ENCODE peak calls at places on chromosomes 13 and 19, in four cellular contexts. Y is aorta, M is adipocyte, I is suprapubic skin. C is an unnamed sample. For H3K27me3, H3K9me3 and H3K36me3, the result is how much of the 10 kb centered on the place peaks cover.

GRCh38 chr13:49620170-49620621 is 8.1 kb upstream of the ARL11 start:
- DNase-seq in I (no peak), Y (no peak), M (no peak), C (peak)

GRCh38 chr13:109816112-109816978 is 30.0 kb upstream of the IRS2 start:
- DNase-seq in M (no peak), Y (no peak), I (no peak), C (peak)

GRCh38 chr13:33179463-33179862 is 106.1 kb downstream of the STARD13 start:
- DNase-seq in Y (no peak), M (no peak), I (no peak), C (no peak)

GRCh38 chr19:588093-588742 is 1.5 kb upstream of the HCN2 start:
- DNase-seq in Y (no peak), M (peak), I (no peak), C (peak)

GRCh38 chr19:934197-934840 is 8.5 kb downstream of the ARID3A start:
- DNase-seq in M (no peak), Y (no peak), I (no peak), C (no peak)

GRCh38 chr13:108352599-108352998 is 83.1 kb downstream of the TNFSF13B start:
- DNase-seq in I (no peak), M (peak), Y (no peak), C (no peak)

GRCh38 chr13:28355822-28356371 is 139.0 kb downstream of the FLT1 start:
- DNase-seq in M (peak), I (no peak), Y (no peak), C (no peak)

GRCh38 chr13:91406619-91407018 is 8.2 kb downstream of the GPC5 start:
- DNase-seq in I (no peak), M (peak), Y (no peak), C (peak)

GRCh38 chr13:21675095-21676007 is 4.5 kb downstream of the FGF9 start:
- DNase-seq in M (no peak), I (no peak), Y (no peak), C (peak)
- H3K27me3 ChIP-seq in M (half or more), I (half or more), Y (under half), C (under half)

GRCh38 chr19:36668646-36669045 is 2.0 kb upstream of the ZNF461 start:
- DNase-seq in M (no peak), Y (no peak), I (no peak), C (no peak)
- H3K9me3 ChIP-seq in M (under half), Y (under half), I (under half), C (under half)

GRCh38 chr19:7627166-7627565 is 2.2 kb downstream of the XAB2 start:
- DNase-seq in M (no peak), Y (no peak), I (no peak), C (no peak)

GRCh38 chr19:7625763-7626372 is 3.5 kb downstream of the XAB2 start:
- DNase-seq in I (no peak), Y (no peak), M (no peak), C (no peak)

GRCh38 chr19:7623725-7624603 is 5.4 kb downstream of the XAB2 start:
- DNase-seq in M (no peak), Y (no peak), I (no peak), C (no peak)

GRCh38 chr19:7622933-7623685 is 6.2 kb downstream of the XAB2 start:
- DNase-seq in I (no peak), Y (no peak), M (no peak), C (no peak)

DNA sequence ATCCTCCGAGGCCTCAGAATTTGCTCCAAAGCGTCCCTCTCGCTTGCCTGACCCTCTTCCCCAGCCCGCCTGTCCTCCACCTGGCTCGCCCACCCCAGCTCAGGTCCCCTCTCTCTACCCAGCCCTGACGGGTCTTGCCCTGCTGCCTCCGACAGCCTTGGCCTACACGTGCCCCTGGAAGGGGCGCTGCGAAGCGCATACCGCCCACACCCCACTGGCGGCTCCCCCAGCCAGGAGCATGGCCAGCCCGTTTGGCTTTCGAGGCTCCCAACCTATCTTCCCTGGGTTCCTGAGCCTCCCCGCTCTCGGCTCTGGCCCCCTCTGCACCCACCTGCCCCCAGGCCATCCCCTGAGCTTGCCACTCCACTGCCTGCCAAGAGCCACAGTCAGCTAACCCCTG is 4.5 kb downstream of the XAB2 start:
- DNase-seq in Y (no peak), M (no peak), I (no peak), C (no peak)
- H3K36me3 ChIP-seq in Y (under half), M (under half), I (half or more), C (half or more)

DNA sequence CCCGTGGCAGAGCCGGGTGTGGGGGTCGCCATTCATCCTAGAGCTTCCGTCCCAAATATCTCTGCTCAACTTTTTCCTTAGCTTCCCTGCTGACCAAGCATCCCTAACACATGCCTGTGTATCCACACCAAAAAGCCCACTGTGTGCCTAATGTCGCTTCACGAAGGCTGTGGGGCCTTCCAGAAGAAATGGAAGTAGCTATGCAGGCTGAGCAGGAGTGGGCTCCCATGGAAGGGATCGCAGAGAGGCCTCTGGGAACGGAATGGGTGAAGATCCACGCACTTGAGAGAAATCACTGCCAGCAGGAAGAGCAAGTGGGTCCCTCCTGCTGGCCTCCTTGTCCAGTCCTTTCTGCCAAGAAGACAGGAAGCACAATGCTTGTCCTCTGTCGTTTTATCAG is 136.0 kb downstream of the SOX1 start:
- DNase-seq in I (no peak), M (no peak), Y (peak), C (no peak)
- H3K27me3 ChIP-seq in I (half or more), M (under half), Y (under half), C (under half)

GRCh38 chr13:41802033-41802683 is 158.8 kb downstream of the VWA8 start:
- DNase-seq in M (no peak), Y (no peak), I (no peak), C (peak)
- H3K9me3 ChIP-seq in M (under half), Y (under half), I (under half), C (under half)

GRCh38 chr13:112859128-112859816 is 109.7 kb upstream of the MCF2L start:
- DNase-seq in Y (peak), M (no peak), I (peak), C (no peak)

GRCh38 chr13:112855859-112856258 is 113.2 kb upstream of the MCF2L start:
- DNase-seq in M (no peak), I (peak), Y (peak), C (no peak)

GRCh38 chr13:112859817-112860190 is 109.2 kb upstream of the MCF2L start:
- DNase-seq in M (peak), I (no peak), Y (no peak), C (no peak)

GRCh38 chr13:112854321-112854720 is 114.7 kb upstream of the MCF2L start:
- DNase-seq in M (no peak), I (peak), Y (no peak), C (no peak)

GRCh38 chr13:112857914-112858490 is 111.0 kb upstream of the MCF2L start:
- DNase-seq in I (peak), M (no peak), Y (peak), C (no peak)
- H3K36me3 ChIP-seq in I (half or more), M (under half), Y (under half), C (under half)

DNA sequence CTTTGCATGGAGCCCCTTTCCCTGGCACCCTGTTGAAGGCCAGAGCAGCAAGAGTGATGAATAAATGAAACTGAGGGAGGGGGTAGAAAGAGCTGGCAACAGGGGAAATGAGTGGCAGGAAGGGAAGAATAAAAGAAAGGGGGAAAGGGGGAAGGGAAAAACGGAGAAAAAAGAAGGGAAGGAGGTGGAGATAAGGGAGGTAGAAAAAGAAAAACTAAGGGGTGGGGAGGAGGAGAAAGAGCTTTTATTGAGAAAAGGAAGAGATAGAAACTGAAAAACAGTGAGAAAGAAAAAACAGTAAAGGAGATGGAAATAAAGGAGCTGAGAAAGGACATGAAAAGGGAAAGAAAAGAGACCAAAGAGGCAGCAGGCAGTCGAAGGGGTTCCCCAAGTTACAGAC is 42.1 kb downstream of the DEDD2 start:
- DNase-seq in Y (no peak), M (no peak), I (no peak), C (no peak)
- H3K27me3 ChIP-seq in Y (under half), M (half or more), I (half or more), C (under half)

DNA sequence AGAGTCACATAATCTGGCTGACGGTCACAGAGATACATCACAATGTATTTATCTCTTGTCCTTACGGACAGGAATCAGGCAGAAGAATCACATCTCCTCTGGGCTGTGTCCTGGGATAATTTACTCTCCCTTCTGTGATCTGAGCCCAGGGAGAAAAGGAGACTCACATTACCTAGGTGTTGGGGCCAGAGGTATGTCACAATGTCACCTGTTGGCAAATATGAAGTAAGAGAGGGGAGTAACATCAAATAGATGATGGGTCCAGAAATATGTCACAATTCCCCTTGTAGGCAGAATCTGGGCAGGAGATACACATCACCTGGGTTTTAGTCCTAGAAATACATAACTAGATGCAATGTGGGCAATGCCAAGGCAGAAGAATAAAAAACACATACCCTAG is 67.2 kb downstream of the ZNF726 start:
- DNase-seq in Y (no peak), M (no peak), I (no peak), C (no peak)
- H3K9me3 ChIP-seq in Y (under half), M (under half), I (under half), C (under half)

GRCh38 chr19:32364040-32364439 is 18.6 kb downstream of the ZNF507 start:
- DNase-seq in M (no peak), Y (no peak), I (no peak), C (no peak)

GRCh38 chr19:32363175-32363574 is 17.8 kb downstream of the ZNF507 start:
- DNase-seq in Y (no peak), M (peak), I (no peak), C (no peak)

GRCh38 chr19:32361574-32362317 is 16.3 kb downstream of the ZNF507 start:
- DNase-seq in I (no peak), M (no peak), Y (no peak), C (no peak)

GRCh38 chr19:32362318-32362691 is 16.9 kb downstream of the ZNF507 start:
- DNase-seq in M (no peak), Y (no peak), I (no peak), C (no peak)

GRCh38 chr19:32363632-32364031 is 18.2 kb downstream of the ZNF507 start:
- DNase-seq in Y (no peak), M (no peak), I (no peak), C (no peak)
- H3K36me3 ChIP-seq in Y (under half), M (half or more), I (under half), C (half or more)

C was measured in MG63.